ENCODE peak calls at places on chromosomes 5 and 9, in nine cellular contexts. One of them, this sample, is unnamed.

GRCh38 chr5:10484774-10485141 is 43.1 kb downstream of the ROPN1L start:
- DNase-seq in sigmoid colon: no peak
- DNase-seq in IMR-90: no peak
- DNase-seq in CD4-positive, alpha-beta memory T cell: no peak
- DNase-seq in SK-N-SH: no peak
- DNase-seq in lower lobe of right lung: no peak
- DNase-seq in H9: no peak
- DNase-seq in right lobe of liver: no peak
- DNase-seq in effector memory CD4-positive, alpha-beta T cell: no peak
- DNase-seq in this sample: no peak

GRCh38 chr5:90193185-90193822 is 216.3 kb downstream of the CETN3 start:
- DNase-seq in right lobe of liver: no peak
- DNase-seq in SK-N-SH: no peak
- DNase-seq in IMR-90: no peak
- DNase-seq in effector memory CD4-positive, alpha-beta T cell: no peak
- DNase-seq in CD4-positive, alpha-beta memory T cell: no peak
- DNase-seq in H9: no peak
- DNase-seq in sigmoid colon: no peak
- DNase-seq in lower lobe of right lung: no peak
- DNase-seq in this sample: no peak

GRCh38 chr9:1120500-1120899 is 70.3 kb downstream of the DMRT2 start:
- DNase-seq in IMR-90: no peak
- DNase-seq in CD4-positive, alpha-beta memory T cell: no peak
- DNase-seq in lower lobe of right lung: no peak
- DNase-seq in H9: no peak
- DNase-seq in effector memory CD4-positive, alpha-beta T cell: no peak
- DNase-seq in sigmoid colon: no peak
- DNase-seq in right lobe of liver: no peak
- DNase-seq in SK-N-SH: no peak
- DNase-seq in this sample: no peak

GRCh38 chr9:69573666-69574456 is 98.3 kb downstream of the APBA1 start:
- DNase-seq in effector memory CD4-positive, alpha-beta T cell: no peak
- DNase-seq in right lobe of liver: no peak
- DNase-seq in H9: no peak
- DNase-seq in sigmoid colon: no peak
- DNase-seq in lower lobe of right lung: no peak
- DNase-seq in IMR-90: peak; percentile 62
- DNase-seq in SK-N-SH: no peak
- DNase-seq in CD4-positive, alpha-beta memory T cell: no peak
- DNase-seq in this sample: no peak

GRCh38 chr9:5592904-5593303 is 36.0 kb upstream of the RIC1 start:
- DNase-seq in SK-N-SH: no peak
- DNase-seq in sigmoid colon: no peak
- DNase-seq in H9: no peak
- DNase-seq in lower lobe of right lung: no peak
- DNase-seq in IMR-90: no peak
- DNase-seq in right lobe of liver: no peak
- DNase-seq in effector memory CD4-positive, alpha-beta T cell: no peak
- DNase-seq in CD4-positive, alpha-beta memory T cell: no peak
- DNase-seq in this sample: no peak

GRCh38 chr5:108141676-108142075 is 240.2 kb downstream of the FBXL17 start:
- DNase-seq in sigmoid colon: no peak
- DNase-seq in effector memory CD4-positive, alpha-beta T cell: no peak
- DNase-seq in SK-N-SH: no peak
- DNase-seq in CD4-positive, alpha-beta memory T cell: no peak
- DNase-seq in H9: no peak
- DNase-seq in lower lobe of right lung: no peak
- DNase-seq in IMR-90: peak; percentile 38
- DNase-seq in right lobe of liver: no peak
- DNase-seq in this sample: no peak

GRCh38 chr5:156896545-156896944 is 46.5 kb downstream of the PPP1R2B start:
- DNase-seq in lower lobe of right lung: no peak
- DNase-seq in H9: no peak
- DNase-seq in effector memory CD4-positive, alpha-beta T cell: no peak
- DNase-seq in sigmoid colon: no peak
- DNase-seq in right lobe of liver: no peak
- DNase-seq in CD4-positive, alpha-beta memory T cell: no peak
- DNase-seq in IMR-90: no peak
- DNase-seq in SK-N-SH: no peak
- DNase-seq in this sample: no peak

GRCh38 chr9:106891286-106891685 is 28.3 kb downstream of the ZNF462 start:
- DNase-seq in H9: no peak
- DNase-seq in right lobe of liver: no peak
- DNase-seq in lower lobe of right lung: no peak
- DNase-seq in SK-N-SH: no peak
- DNase-seq in IMR-90: no peak
- DNase-seq in sigmoid colon: no peak
- DNase-seq in effector memory CD4-positive, alpha-beta T cell: no peak
- DNase-seq in CD4-positive, alpha-beta memory T cell: no peak
- DNase-seq in this sample: no peak

GRCh38 chr5:75611324-75612210 is at the start of gene ANKDD1B:
- DNase-seq in CD4-positive, alpha-beta memory T cell: no peak
- DNase-seq in SK-N-SH: peak; percentile 23
- DNase-seq in IMR-90: peak; percentile 65
- DNase-seq in lower lobe of right lung: peak; percentile 65
- DNase-seq in sigmoid colon: peak; percentile 70
- DNase-seq in H9: peak; percentile 66
- DNase-seq in effector memory CD4-positive, alpha-beta T cell: no peak
- DNase-seq in right lobe of liver: no peak
- DNase-seq in this sample: no peak

GRCh38 chr5:35138232-35138631 is 90.5 kb upstream of the AGXT2 start:
- DNase-seq in effector memory CD4-positive, alpha-beta T cell: no peak
- DNase-seq in IMR-90: peak; percentile 57
- DNase-seq in sigmoid colon: no peak
- DNase-seq in H9: no peak
- DNase-seq in SK-N-SH: no peak
- DNase-seq in right lobe of liver: no peak
- DNase-seq in lower lobe of right lung: no peak
- DNase-seq in CD4-positive, alpha-beta memory T cell: no peak
- DNase-seq in this sample: no peak

GRCh38 chr5:127419858-127420257 is 97.6 kb upstream of the PRRC1 start:
- DNase-seq in lower lobe of right lung: no peak
- DNase-seq in right lobe of liver: no peak
- DNase-seq in SK-N-SH: no peak
- DNase-seq in effector memory CD4-positive, alpha-beta T cell: no peak
- DNase-seq in H9: no peak
- DNase-seq in CD4-positive, alpha-beta memory T cell: no peak
- DNase-seq in sigmoid colon: no peak
- DNase-seq in IMR-90: no peak
- DNase-seq in this sample: no peak

GRCh38 chr5:41193462-41194166 is 19.7 kb downstream of the C6 start:
- DNase-seq in H9: no peak
- DNase-seq in IMR-90: peak; percentile 49
- DNase-seq in CD4-positive, alpha-beta memory T cell: no peak
- DNase-seq in SK-N-SH: no peak
- DNase-seq in effector memory CD4-positive, alpha-beta T cell: no peak
- DNase-seq in right lobe of liver: peak; percentile 98
- DNase-seq in sigmoid colon: peak; percentile 98
- DNase-seq in lower lobe of right lung: peak; percentile 94
- DNase-seq in this sample: no peak
- H3K27ac ChIP-seq in H9: no peak overlapping the region
- H3K27ac ChIP-seq in IMR-90: no peak overlapping the region
- H3K27ac ChIP-seq in CD4-positive, alpha-beta memory T cell: no peak overlapping the region
- H3K27ac ChIP-seq in SK-N-SH: no peak overlapping the region
- H3K27ac ChIP-seq in effector memory CD4-positive, alpha-beta T cell: no peak overlapping the region
- H3K27ac ChIP-seq in right lobe of liver: peak overlapping the region; percentile 82
- H3K27ac ChIP-seq in sigmoid colon: peak overlapping the region; percentile 40
- H3K27ac ChIP-seq in lower lobe of right lung: peak overlapping the region; percentile 31
- H3K27ac ChIP-seq in this sample: no peak overlapping the region

GRCh38 chr5:2188137-2188536 is 305.4 kb upstream of the IRX4 start:
- DNase-seq in effector memory CD4-positive, alpha-beta T cell: no peak
- DNase-seq in H9: no peak
- DNase-seq in lower lobe of right lung: no peak
- DNase-seq in CD4-positive, alpha-beta memory T cell: no peak
- DNase-seq in right lobe of liver: no peak
- DNase-seq in SK-N-SH: no peak
- DNase-seq in IMR-90: no peak
- DNase-seq in sigmoid colon: no peak
- DNase-seq in this sample: no peak

GRCh38 chr5:2186472-2187015 is 303.8 kb upstream of the IRX4 start:
- DNase-seq in IMR-90: no peak
- DNase-seq in H9: no peak
- DNase-seq in SK-N-SH: no peak
- DNase-seq in effector memory CD4-positive, alpha-beta T cell: no peak
- DNase-seq in lower lobe of right lung: no peak
- DNase-seq in right lobe of liver: no peak
- DNase-seq in CD4-positive, alpha-beta memory T cell: no peak
- DNase-seq in sigmoid colon: no peak
- DNase-seq in this sample: no peak

GRCh38 chr5:2188661-2189060 is 305.9 kb upstream of the IRX4 start:
- DNase-seq in SK-N-SH: no peak
- DNase-seq in right lobe of liver: no peak
- DNase-seq in CD4-positive, alpha-beta memory T cell: no peak
- DNase-seq in H9: no peak
- DNase-seq in sigmoid colon: no peak
- DNase-seq in effector memory CD4-positive, alpha-beta T cell: no peak
- DNase-seq in lower lobe of right lung: no peak
- DNase-seq in IMR-90: no peak
- DNase-seq in this sample: no peak

GRCh38 chr5:2187156-2187555 is 304.4 kb upstream of the IRX4 start:
- DNase-seq in IMR-90: no peak
- DNase-seq in SK-N-SH: no peak
- DNase-seq in right lobe of liver: no peak
- DNase-seq in H9: no peak
- DNase-seq in sigmoid colon: no peak
- DNase-seq in effector memory CD4-positive, alpha-beta T cell: no peak
- DNase-seq in CD4-positive, alpha-beta memory T cell: no peak
- DNase-seq in lower lobe of right lung: no peak
- DNase-seq in this sample: no peak

DNA sequence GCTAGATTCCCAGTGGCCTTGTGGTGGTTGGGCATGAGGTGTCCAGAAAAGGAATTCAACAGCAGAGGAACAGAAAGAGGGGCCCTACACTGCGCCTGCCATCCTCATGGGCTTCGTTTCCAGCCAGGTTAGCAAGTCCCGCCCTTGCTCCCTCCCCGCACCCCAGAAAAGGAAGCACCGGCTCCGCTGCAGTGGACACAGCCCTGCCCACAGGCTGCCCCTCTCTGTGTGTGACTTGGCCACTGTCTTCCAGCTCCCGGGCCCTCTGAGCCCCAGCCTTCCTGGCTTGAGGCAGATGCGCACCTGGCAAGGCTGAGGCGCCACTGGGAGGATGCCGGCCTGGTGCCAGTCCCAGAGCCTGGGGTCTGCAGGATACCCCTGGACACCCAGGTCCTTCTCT is 305.0 kb upstream of the IRX4 start:
- DNase-seq in CD4-positive, alpha-beta memory T cell: no peak
- DNase-seq in effector memory CD4-positive, alpha-beta T cell: no peak
- DNase-seq in H9: peak; percentile 20
- DNase-seq in sigmoid colon: no peak
- DNase-seq in SK-N-SH: no peak
- DNase-seq in lower lobe of right lung: no peak
- DNase-seq in right lobe of liver: no peak
- DNase-seq in IMR-90: no peak
- DNase-seq in this sample: no peak
- H3K9me3 ChIP-seq in CD4-positive, alpha-beta memory T cell: no peaks in the 10 kb centered on the region
- H3K9me3 ChIP-seq in effector memory CD4-positive, alpha-beta T cell: no peaks in the 10 kb centered on the region
- H3K9me3 ChIP-seq in H9: no peaks in the 10 kb centered on the region
- H3K9me3 ChIP-seq in sigmoid colon: no peaks in the 10 kb centered on the region
- H3K9me3 ChIP-seq in SK-N-SH: no peaks in the 10 kb centered on the region
- H3K9me3 ChIP-seq in lower lobe of right lung: no peaks in the 10 kb centered on the region
- H3K9me3 ChIP-seq in right lobe of liver: no peaks in the 10 kb centered on the region
- H3K9me3 ChIP-seq in IMR-90: peaks cover 28% of the 10 kb centered on the region
- H3K9me3 ChIP-seq in this sample: no peaks in the 10 kb centered on the region

DNA sequence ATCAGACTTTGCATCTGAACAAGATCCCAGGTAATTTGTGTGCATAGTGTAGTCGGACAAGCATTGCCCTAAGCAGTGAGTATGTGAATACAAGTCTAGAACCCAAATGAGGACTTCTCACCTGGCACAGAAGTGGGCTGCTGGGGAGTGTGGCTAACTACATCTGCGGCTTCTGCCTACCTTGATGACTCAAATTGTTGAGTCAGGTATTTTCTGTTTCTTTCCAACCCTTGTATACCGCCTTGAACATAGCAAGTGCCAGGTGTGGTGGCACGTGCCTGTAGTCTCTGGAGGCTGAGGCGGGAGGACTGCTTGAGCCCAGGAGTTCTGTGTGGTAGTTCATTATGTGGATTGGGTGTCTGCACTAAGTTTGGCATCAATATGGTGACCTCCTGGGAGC is 7.9 kb upstream of the JADE2 start:
- DNase-seq in effector memory CD4-positive, alpha-beta T cell: no peak
- DNase-seq in H9: no peak
- DNase-seq in SK-N-SH: no peak
- DNase-seq in lower lobe of right lung: no peak
- DNase-seq in sigmoid colon: no peak
- DNase-seq in CD4-positive, alpha-beta memory T cell: no peak
- DNase-seq in IMR-90: no peak
- DNase-seq in right lobe of liver: no peak
- DNase-seq in this sample: no peak
- H3K27ac ChIP-seq in effector memory CD4-positive, alpha-beta T cell: no peak overlapping the region
- H3K27ac ChIP-seq in H9: no peak overlapping the region
- H3K27ac ChIP-seq in SK-N-SH: no peak overlapping the region
- H3K27ac ChIP-seq in lower lobe of right lung: no peak overlapping the region
- H3K27ac ChIP-seq in sigmoid colon: no peak overlapping the region
- H3K27ac ChIP-seq in CD4-positive, alpha-beta memory T cell: no peak overlapping the region
- H3K27ac ChIP-seq in IMR-90: no peak overlapping the region
- H3K27ac ChIP-seq in right lobe of liver: no peak overlapping the region
- H3K27ac ChIP-seq in this sample: no peak overlapping the region

DNA sequence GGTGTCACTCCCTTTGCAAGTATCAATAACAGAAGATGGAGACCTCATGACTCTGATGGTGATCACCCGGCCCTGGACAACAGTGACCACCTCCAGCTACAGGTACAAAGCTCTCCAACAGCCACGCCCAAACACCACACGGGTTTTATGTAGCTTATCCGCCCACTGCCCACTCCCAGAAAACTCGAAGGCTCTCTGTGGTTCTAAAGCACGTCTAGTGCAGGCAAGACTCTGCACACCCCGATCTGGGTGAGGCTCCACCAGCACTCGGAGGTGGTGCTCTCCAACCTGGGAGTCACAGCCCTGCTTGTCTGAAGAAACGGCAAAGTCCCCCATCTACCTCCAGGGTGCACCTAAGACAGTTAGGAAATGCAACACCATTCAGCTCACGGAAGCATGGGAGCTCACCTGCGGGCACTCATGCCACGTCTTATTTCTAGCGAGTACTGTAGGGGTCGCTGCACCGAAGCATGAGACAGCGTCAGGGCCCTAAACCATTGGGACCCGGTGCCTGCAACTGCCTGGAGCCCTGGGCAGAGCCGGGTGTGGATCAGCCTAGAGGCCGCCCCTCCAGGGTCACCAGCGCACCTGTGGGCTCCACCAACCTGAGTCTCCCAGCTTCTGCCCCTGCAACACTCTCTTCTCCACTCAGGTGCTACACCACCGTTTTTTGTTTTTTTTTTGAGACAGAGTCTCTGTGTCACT is 58.1 kb upstream of the ZNF354A start:
- DNase-seq in IMR-90: no peak
- DNase-seq in H9: peak; percentile 63
- DNase-seq in sigmoid colon: peak; percentile 34
- DNase-seq in right lobe of liver: no peak
- DNase-seq in effector memory CD4-positive, alpha-beta T cell: no peak
- DNase-seq in lower lobe of right lung: no peak
- DNase-seq in SK-N-SH: no peak
- DNase-seq in CD4-positive, alpha-beta memory T cell: no peak
- DNase-seq in this sample: no peak
- H3K9me3 ChIP-seq in IMR-90: peaks cover 43% of the 10 kb centered on the region
- H3K9me3 ChIP-seq in H9: no peaks in the 10 kb centered on the region
- H3K9me3 ChIP-seq in sigmoid colon: no peaks in the 10 kb centered on the region
- H3K9me3 ChIP-seq in right lobe of liver: no peaks in the 10 kb centered on the region
- H3K9me3 ChIP-seq in effector memory CD4-positive, alpha-beta T cell: no peaks in the 10 kb centered on the region
- H3K9me3 ChIP-seq in lower lobe of right lung: no peaks in the 10 kb centered on the region
- H3K9me3 ChIP-seq in SK-N-SH: no peaks in the 10 kb centered on the region
- H3K9me3 ChIP-seq in CD4-positive, alpha-beta memory T cell: no peaks in the 10 kb centered on the region
- H3K9me3 ChIP-seq in this sample: no peaks in the 10 kb centered on the region

This sample was measured in Panc1.